ENCODE peak calls at places on chromosomes 16 and 17, in five cellular contexts. One of them, this sample, is unnamed.

GRCh38 chr17:50352072-50352692 is 6.3 kb downstream of the XYLT2 start:
- DNase-seq in EL: no peak
- DNase-seq in neural crest cell: no peak
- DNase-seq in mesendoderm: no peak
- DNase-seq in germinal center: no peak
- DNase-seq in this sample: no peak

GRCh38 chr17:55354941-55355340 is 66.7 kb downstream of the MMD start:
- DNase-seq in EL: no peak
- DNase-seq in neural crest cell: no peak
- DNase-seq in mesendoderm: no peak
- DNase-seq in germinal center: no peak
- DNase-seq in this sample: no peak

GRCh38 chr17:66737524-66737923 is 97.4 kb upstream of the CACNG5 start:
- DNase-seq in EL: no peak
- DNase-seq in neural crest cell: peak; percentile 37
- DNase-seq in mesendoderm: peak; percentile 79
- DNase-seq in germinal center: no peak
- DNase-seq in this sample: peak; percentile 21

GRCh38 chr17:17419621-17420020 is 57.2 kb upstream of the MED9 start:
- DNase-seq in EL: no peak
- DNase-seq in neural crest cell: no peak
- DNase-seq in mesendoderm: no peak
- DNase-seq in germinal center: no peak
- DNase-seq in this sample: no peak

GRCh38 chr17:74961657-74962360 is 10.8 kb downstream of the HID1 start:
- DNase-seq in EL: peak; percentile 86
- DNase-seq in neural crest cell: peak; percentile 95
- DNase-seq in mesendoderm: peak; percentile 90
- DNase-seq in germinal center: peak; percentile 80
- DNase-seq in this sample: peak; percentile 85

GRCh38 chr17:45660474-45660873 is 123.6 kb upstream of the CRHR1 start:
- DNase-seq in EL: no peak
- DNase-seq in neural crest cell: no peak
- DNase-seq in mesendoderm: peak; percentile 47
- DNase-seq in germinal center: no peak
- DNase-seq in this sample: peak; percentile 33

GRCh38 chr17:54932711-54933110 is 32.1 kb downstream of the TOM1L1 start:
- DNase-seq in EL: no peak
- DNase-seq in neural crest cell: no peak
- DNase-seq in mesendoderm: no peak
- DNase-seq in germinal center: no peak
- DNase-seq in this sample: no peak

GRCh38 chr16:22732959-22733358 is 81.0 kb upstream of the HS3ST2 start:
- DNase-seq in EL: no peak
- DNase-seq in neural crest cell: no peak
- DNase-seq in mesendoderm: no peak
- DNase-seq in germinal center: no peak
- DNase-seq in this sample: no peak

GRCh38 chr17:19022747-19023146 is 18.2 kb upstream of the FAM83G start:
- DNase-seq in EL: no peak
- DNase-seq in neural crest cell: no peak
- DNase-seq in mesendoderm: no peak
- DNase-seq in germinal center: no peak
- DNase-seq in this sample: no peak

GRCh38 chr17:61400058-61400785 is 579 bp downstream of the TBX2 start:
- DNase-seq in EL: peak; percentile 61
- DNase-seq in neural crest cell: no peak
- DNase-seq in mesendoderm: peak; percentile 53
- DNase-seq in germinal center: no peak
- DNase-seq in this sample: no peak

GRCh38 chr17:61423967-61424649 is 24.5 kb downstream of the TBX2 start:
- DNase-seq in EL: no peak
- DNase-seq in neural crest cell: no peak
- DNase-seq in mesendoderm: no peak
- DNase-seq in germinal center: no peak
- DNase-seq in this sample: no peak

GRCh38 chr16:86872833-86873232 is 294.5 kb downstream of the FOXL1 start:
- DNase-seq in EL: no peak
- DNase-seq in neural crest cell: no peak
- DNase-seq in mesendoderm: peak; percentile 81
- DNase-seq in germinal center: no peak
- DNase-seq in this sample: no peak